ENCODE peak calls at places on chromosome 4, in six cellular contexts. One of them, this sample, is unnamed.

GRCh38 chr4:18689308-18689915 is 667.9 kb upstream of the LCORL start:
- DNase-seq in fibroblast of mammary gland: peak; percentile 63
- DNase-seq in A549: peak; percentile 1
- DNase-seq in heart right ventricle: peak; percentile 41
- DNase-seq in psoas muscle: no peak
- DNase-seq in astrocyte of the spinal cord: peak; percentile 74
- DNase-seq in this sample: peak; percentile 82

GRCh38 chr4:128380306-128380705 is 92.7 kb upstream of the PGRMC2 start:
- DNase-seq in fibroblast of mammary gland: no peak
- DNase-seq in A549: no peak
- DNase-seq in heart right ventricle: no peak
- DNase-seq in psoas muscle: no peak
- DNase-seq in astrocyte of the spinal cord: no peak
- DNase-seq in this sample: no peak

GRCh38 chr4:183303278-183303677 is 16.8 kb downstream of the CLDN22 start:
- DNase-seq in fibroblast of mammary gland: peak; percentile 14
- DNase-seq in A549: no peak
- DNase-seq in heart right ventricle: no peak
- DNase-seq in psoas muscle: no peak
- DNase-seq in astrocyte of the spinal cord: no peak
- DNase-seq in this sample: no peak

GRCh38 chr4:187065396-187065795 is 341.7 kb upstream of the FAT1 start:
- DNase-seq in fibroblast of mammary gland: no peak
- DNase-seq in A549: no peak
- DNase-seq in heart right ventricle: no peak
- DNase-seq in psoas muscle: no peak
- DNase-seq in astrocyte of the spinal cord: no peak
- DNase-seq in this sample: no peak

GRCh38 chr4:85823295-85823694 is 348.3 kb downstream of the ARHGAP24 start:
- DNase-seq in fibroblast of mammary gland: peak; percentile 38
- DNase-seq in A549: no peak
- DNase-seq in heart right ventricle: peak; percentile 64
- DNase-seq in psoas muscle: no peak
- DNase-seq in astrocyte of the spinal cord: peak; percentile 50
- DNase-seq in this sample: peak; percentile 45

GRCh38 chr4:66273110-66273509 is 602.8 kb upstream of the EPHA5 start:
- DNase-seq in fibroblast of mammary gland: no peak
- DNase-seq in A549: no peak
- DNase-seq in heart right ventricle: no peak
- DNase-seq in psoas muscle: no peak
- DNase-seq in astrocyte of the spinal cord: no peak
- DNase-seq in this sample: no peak

GRCh38 chr4:48578132-48578964 is 88.3 kb downstream of the ZAR1 start:
- DNase-seq in fibroblast of mammary gland: peak; percentile 82
- DNase-seq in A549: peak; percentile 18
- DNase-seq in heart right ventricle: peak; percentile 66
- DNase-seq in psoas muscle: no peak
- DNase-seq in astrocyte of the spinal cord: peak; percentile 73
- DNase-seq in this sample: peak; percentile 88

GRCh38 chr4:6562931-6563901 is 11.8 kb upstream of the MAN2B2 start:
- DNase-seq in fibroblast of mammary gland: no peak
- DNase-seq in A549: peak; percentile 43
- DNase-seq in heart right ventricle: no peak
- DNase-seq in psoas muscle: no peak
- DNase-seq in astrocyte of the spinal cord: peak; percentile 11
- DNase-seq in this sample: no peak

GRCh38 chr4:129821073-129821472 is 725.1 kb downstream of the C4orf33 start:
- DNase-seq in fibroblast of mammary gland: no peak
- DNase-seq in A549: no peak
- DNase-seq in heart right ventricle: no peak
- DNase-seq in psoas muscle: no peak
- DNase-seq in astrocyte of the spinal cord: no peak
- DNase-seq in this sample: no peak

GRCh38 chr4:172996571-172997216 is 171.9 kb upstream of the GALNT7 start:
- DNase-seq in fibroblast of mammary gland: peak; percentile 92
- DNase-seq in A549: no peak
- DNase-seq in heart right ventricle: no peak
- DNase-seq in psoas muscle: no peak
- DNase-seq in astrocyte of the spinal cord: peak; percentile 86
- DNase-seq in this sample: peak; percentile 80

GRCh38 chr4:70838400-70838971 is 1.2 kb downstream of the GRSF1 start:
- DNase-seq in fibroblast of mammary gland: peak; percentile 25
- DNase-seq in A549: peak; percentile 1
- DNase-seq in heart right ventricle: no peak
- DNase-seq in psoas muscle: no peak
- DNase-seq in astrocyte of the spinal cord: peak; percentile 30
- DNase-seq in this sample: peak; percentile 24

GRCh38 chr4:106343865-106344264 is 24.7 kb downstream of the GIMD1 start:
- DNase-seq in fibroblast of mammary gland: no peak
- DNase-seq in A549: no peak
- DNase-seq in heart right ventricle: no peak
- DNase-seq in psoas muscle: no peak
- DNase-seq in astrocyte of the spinal cord: no peak
- DNase-seq in this sample: no peak

GRCh38 chr4:57103051-57103450 is 7.1 kb downstream of the IGFBP7 start:
- DNase-seq in fibroblast of mammary gland: peak; percentile 32
- DNase-seq in A549: no peak
- DNase-seq in heart right ventricle: peak; percentile 57
- DNase-seq in psoas muscle: no peak
- DNase-seq in astrocyte of the spinal cord: peak; percentile 28
- DNase-seq in this sample: peak; percentile 73

GRCh38 chr4:123386608-123387007 is 10.0 kb upstream of the SPRY1 start:
- DNase-seq in fibroblast of mammary gland: no peak
- DNase-seq in A549: no peak
- DNase-seq in heart right ventricle: no peak
- DNase-seq in psoas muscle: no peak
- DNase-seq in astrocyte of the spinal cord: peak; percentile 19
- DNase-seq in this sample: peak; percentile 26

GRCh38 chr4:16269742-16270522 is 43.7 kb upstream of the TAPT1 start:
- DNase-seq in fibroblast of mammary gland: peak; percentile 97
- DNase-seq in A549: no peak
- DNase-seq in heart right ventricle: no peak
- DNase-seq in psoas muscle: peak; percentile 30
- DNase-seq in astrocyte of the spinal cord: peak; percentile 81
- DNase-seq in this sample: peak; percentile 84

GRCh38 chr4:56186808-56187523 is 200.3 kb downstream of the AASDH start:
- DNase-seq in fibroblast of mammary gland: no peak
- DNase-seq in A549: no peak
- DNase-seq in heart right ventricle: no peak
- DNase-seq in psoas muscle: no peak
- DNase-seq in astrocyte of the spinal cord: no peak
- DNase-seq in this sample: no peak

GRCh38 chr4:158090323-158090722 is 82.5 kb downstream of the GASK1B start:
- DNase-seq in fibroblast of mammary gland: no peak
- DNase-seq in A549: no peak
- DNase-seq in heart right ventricle: no peak
- DNase-seq in psoas muscle: no peak
- DNase-seq in astrocyte of the spinal cord: peak; percentile 34
- DNase-seq in this sample: peak; percentile 45

GRCh38 chr4:182231503-182231902 is 11.7 kb upstream of the TENM3 start:
- DNase-seq in fibroblast of mammary gland: no peak
- DNase-seq in A549: no peak
- DNase-seq in heart right ventricle: no peak
- DNase-seq in psoas muscle: peak; percentile 15
- DNase-seq in astrocyte of the spinal cord: no peak
- DNase-seq in this sample: no peak

GRCh38 chr4:92265066-92265465 is 38.7 kb upstream of the GRID2 start:
- DNase-seq in fibroblast of mammary gland: no peak
- DNase-seq in A549: no peak
- DNase-seq in heart right ventricle: no peak
- DNase-seq in psoas muscle: no peak
- DNase-seq in astrocyte of the spinal cord: no peak
- DNase-seq in this sample: peak; percentile 73

GRCh38 chr4:170698334-170698733 is 608.6 kb upstream of the AADAT start:
- DNase-seq in fibroblast of mammary gland: no peak
- DNase-seq in A549: no peak
- DNase-seq in heart right ventricle: no peak
- DNase-seq in psoas muscle: no peak
- DNase-seq in astrocyte of the spinal cord: no peak
- DNase-seq in this sample: no peak

GRCh38 chr4:687975-688694 is 816 bp downstream of the SLC49A3 start:
- DNase-seq in fibroblast of mammary gland: no peak
- DNase-seq in A549: no peak
- DNase-seq in heart right ventricle: no peak
- DNase-seq in psoas muscle: no peak
- DNase-seq in astrocyte of the spinal cord: no peak
- DNase-seq in this sample: no peak

GRCh38 chr4:686371-687040 is 2.4 kb downstream of the SLC49A3 start:
- DNase-seq in fibroblast of mammary gland: no peak
- DNase-seq in A549: no peak
- DNase-seq in heart right ventricle: no peak
- DNase-seq in psoas muscle: no peak
- DNase-seq in astrocyte of the spinal cord: no peak
- DNase-seq in this sample: no peak

GRCh38 chr4:685681-686218 is 3.2 kb downstream of the SLC49A3 start:
- DNase-seq in fibroblast of mammary gland: no peak
- DNase-seq in A549: no peak
- DNase-seq in heart right ventricle: no peak
- DNase-seq in psoas muscle: no peak
- DNase-seq in astrocyte of the spinal cord: no peak
- DNase-seq in this sample: no peak

GRCh38 chr4:688695-689497 is at the start of gene SLC49A3:
- DNase-seq in fibroblast of mammary gland: no peak
- DNase-seq in A549: no peak
- DNase-seq in heart right ventricle: peak; percentile 47
- DNase-seq in psoas muscle: no peak
- DNase-seq in astrocyte of the spinal cord: no peak
- DNase-seq in this sample: no peak

DNA sequence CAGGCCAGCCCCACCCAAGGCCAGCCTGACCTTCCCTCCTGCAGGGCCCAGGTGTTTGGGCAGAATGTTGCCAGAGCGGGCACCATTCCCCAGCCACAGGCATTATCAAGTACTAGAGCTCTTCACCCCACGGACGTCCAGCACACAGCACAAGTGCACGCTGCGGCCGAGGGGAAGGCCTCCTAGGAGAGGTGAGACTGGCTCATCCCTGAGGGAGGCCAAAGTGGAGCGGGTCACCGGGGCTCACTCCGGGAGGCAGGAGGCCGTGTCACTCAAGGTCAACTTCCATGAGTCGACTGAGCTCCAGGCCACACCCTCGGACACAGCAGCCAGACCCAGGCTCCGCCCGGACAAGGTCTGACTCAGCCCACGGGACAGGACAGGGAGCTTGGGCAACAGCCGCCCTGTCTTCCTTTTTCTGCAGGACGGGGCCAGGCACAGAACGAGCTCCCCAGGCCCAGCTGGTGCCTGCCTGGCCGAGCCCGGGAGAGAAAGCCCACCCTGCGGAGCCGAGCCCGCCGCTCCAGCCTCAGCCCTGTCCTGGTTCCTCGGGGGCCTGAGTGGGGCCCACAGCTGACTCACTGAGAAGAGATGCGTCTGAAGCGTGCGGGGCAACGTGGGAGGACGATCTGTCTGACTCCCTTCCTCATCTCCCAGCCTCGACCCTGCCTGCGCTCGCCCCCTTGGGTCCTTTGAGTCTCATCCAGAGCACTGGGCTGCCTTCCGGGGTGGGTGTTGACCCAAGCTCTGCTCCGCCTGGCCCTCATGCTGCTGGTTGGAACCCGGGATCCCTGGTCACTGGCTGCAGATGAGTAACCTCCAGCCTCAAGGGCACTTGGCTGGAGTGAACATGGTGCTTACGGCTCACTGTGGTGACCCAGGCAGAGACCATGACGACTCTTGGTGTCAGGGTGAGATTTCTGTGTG is 1.6 kb downstream of the SLC49A3 start:
- DNase-seq in fibroblast of mammary gland: peak; percentile 97
- DNase-seq in A549: peak; percentile 91
- DNase-seq in heart right ventricle: peak; percentile 90
- DNase-seq in psoas muscle: peak; percentile 95
- DNase-seq in astrocyte of the spinal cord: peak; percentile 78
- DNase-seq in this sample: peak; percentile 88
- H3K4me3 ChIP-seq in fibroblast of mammary gland: peak overlapping the region; percentile 33
- H3K4me3 ChIP-seq in A549: peak overlapping the region; percentile 20
- H3K4me3 ChIP-seq in heart right ventricle: no peak overlapping the region
- H3K4me3 ChIP-seq in psoas muscle: peak overlapping the region; percentile 66
- H3K4me3 ChIP-seq in astrocyte of the spinal cord: no peak overlapping the region
- H3K4me3 ChIP-seq in this sample: peak overlapping the region; percentile 13

GRCh38 chr4:4778491-4779003 is 80.9 kb upstream of the MSX1 start:
- DNase-seq in fibroblast of mammary gland: no peak
- DNase-seq in A549: no peak
- DNase-seq in heart right ventricle: no peak
- DNase-seq in psoas muscle: no peak
- DNase-seq in astrocyte of the spinal cord: no peak
- DNase-seq in this sample: no peak

GRCh38 chr4:4782969-4783368 is 76.5 kb upstream of the MSX1 start:
- DNase-seq in fibroblast of mammary gland: peak; percentile 82
- DNase-seq in A549: no peak
- DNase-seq in heart right ventricle: no peak
- DNase-seq in psoas muscle: no peak
- DNase-seq in astrocyte of the spinal cord: no peak
- DNase-seq in this sample: peak; percentile 35

GRCh38 chr4:4781936-4782754 is 77.3 kb upstream of the MSX1 start:
- DNase-seq in fibroblast of mammary gland: peak; percentile 75
- DNase-seq in A549: no peak
- DNase-seq in heart right ventricle: no peak
- DNase-seq in psoas muscle: no peak
- DNase-seq in astrocyte of the spinal cord: peak; percentile 24
- DNase-seq in this sample: peak; percentile 8

GRCh38 chr4:4779486-4779885 is 80.0 kb upstream of the MSX1 start:
- DNase-seq in fibroblast of mammary gland: no peak
- DNase-seq in A549: no peak
- DNase-seq in heart right ventricle: no peak
- DNase-seq in psoas muscle: no peak
- DNase-seq in astrocyte of the spinal cord: no peak
- DNase-seq in this sample: no peak

GRCh38 chr4:4780634-4781287 is 78.7 kb upstream of the MSX1 start:
- DNase-seq in fibroblast of mammary gland: peak; percentile 86
- DNase-seq in A549: no peak
- DNase-seq in heart right ventricle: no peak
- DNase-seq in psoas muscle: no peak
- DNase-seq in astrocyte of the spinal cord: peak; percentile 60
- DNase-seq in this sample: peak; percentile 48
- TF ChIP-seq CTCF in fibroblast of mammary gland: peak; percentile 13
- TF ChIP-seq CTCF in A549: no peak
- TF ChIP-seq CTCF in heart right ventricle: no peak
- TF ChIP-seq CTCF in psoas muscle: no peak
- TF ChIP-seq CTCF in astrocyte of the spinal cord: no peak
- TF ChIP-seq CTCF in this sample: no peak

GRCh38 chr4:121069419-121069818 is 2.9 kb downstream of the NDNF start:
- DNase-seq in fibroblast of mammary gland: no peak
- DNase-seq in A549: no peak
- DNase-seq in heart right ventricle: no peak
- DNase-seq in psoas muscle: no peak
- DNase-seq in astrocyte of the spinal cord: no peak
- DNase-seq in this sample: no peak
- H3K4me3 ChIP-seq in fibroblast of mammary gland: no peak overlapping the region
- H3K4me3 ChIP-seq in A549: no peak overlapping the region
- H3K4me3 ChIP-seq in heart right ventricle: peak overlapping the region; percentile 47
- H3K4me3 ChIP-seq in psoas muscle: peak overlapping the region; percentile 69
- H3K4me3 ChIP-seq in astrocyte of the spinal cord: no peak overlapping the region
- H3K4me3 ChIP-seq in this sample: no peak overlapping the region

DNA sequence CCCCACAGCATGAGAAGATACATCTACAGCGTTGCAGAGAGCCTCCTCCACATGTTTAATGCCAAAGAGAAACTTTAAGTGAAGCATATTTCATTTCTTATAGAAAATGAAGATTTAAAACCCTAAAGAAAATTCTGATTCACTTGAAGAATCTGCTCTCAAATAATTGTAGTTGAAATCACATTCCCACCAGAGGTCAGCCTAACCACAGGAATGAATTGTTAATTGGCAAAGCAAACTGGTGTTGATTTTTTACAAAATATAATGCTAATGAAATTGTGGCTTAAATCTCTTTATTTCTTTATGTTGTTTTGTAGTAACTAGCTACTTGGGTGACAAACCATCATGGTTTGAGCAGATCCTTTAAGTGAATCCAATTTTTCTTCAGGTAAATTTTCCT is 31.1 kb upstream of the WDR17 start:
- DNase-seq in fibroblast of mammary gland: peak; percentile 68
- DNase-seq in A549: no peak
- DNase-seq in heart right ventricle: peak; percentile 29
- DNase-seq in psoas muscle: no peak
- DNase-seq in astrocyte of the spinal cord: peak; percentile 57
- DNase-seq in this sample: peak; percentile 61
- TF ChIP-seq CTCF in fibroblast of mammary gland: peak; percentile 29
- TF ChIP-seq CTCF in A549: peak; percentile 56
- TF ChIP-seq CTCF in heart right ventricle: no peak
- TF ChIP-seq CTCF in psoas muscle: peak; percentile 46
- TF ChIP-seq CTCF in astrocyte of the spinal cord: no peak
- TF ChIP-seq CTCF in this sample: peak; percentile 13

This sample was measured in fibroblast of pulmonary artery.